ENCODE peak calls at places on chromosomes 13 and 19, in six cellular contexts. K is uterus; R is neuronal stem cell; W is cardiac muscle cell; J is CD4-positive, CD25-positive, alpha-beta regulatory T cell; Q is endodermal cell. U is an unnamed sample.

GRCh38 chr19:38661166-38661565 is 13.7 kb downstream of the ACTN4 start:
- DNase-seq in W (no peak), R (no peak), Q (no peak), K (no peak), J (no peak), U (no peak)

GRCh38 chr13:44578064-44578394 is 1.9 kb upstream of the TSC22D1 start:
- DNase-seq in R (no peak), K (no peak), J (no peak), Q (no peak), W (no peak), U (no peak)

GRCh38 chr13:36131931-36132297 is 732 bp upstream of the DCLK1 start:
- DNase-seq in K (peak; percentile 64), J (no peak), R (no peak), W (no peak), Q (no peak), U (peak; percentile 65)

GRCh38 chr13:112506046-112506445 is 81.9 kb downstream of the TUBGCP3 start:
- DNase-seq in Q (no peak), R (no peak), J (no peak), K (no peak), W (no peak), U (no peak)

GRCh38 chr19:18292460-18292809 is 11.0 kb upstream of the JUND start:
- DNase-seq in W (no peak), K (no peak), R (no peak), J (no peak), Q (peak; percentile 88), U (no peak)

GRCh38 chr13:30422056-30422914 is at the start of gene UBE2L5:
- DNase-seq in R (peak; percentile 66), K (peak; percentile 86), J (peak; percentile 65), Q (peak; percentile 95), W (peak; percentile 87), U (peak; percentile 84)

GRCh38 chr19:38073806-38074685 is 150.0 kb downstream of the DPF1 start:
- DNase-seq in R (peak; percentile 36), W (peak; percentile 41), J (no peak), K (no peak), Q (peak; percentile 91), U (no peak)

GRCh38 chr13:111398715-111399299 is 78.4 kb downstream of the TEX29 start:
- DNase-seq in W (no peak), R (no peak), K (no peak), Q (peak; percentile 7), J (no peak), U (no peak)

GRCh38 chr13:114303700-114304327 is 10.5 kb upstream of the CHAMP1 start:
- DNase-seq in W (no peak), R (no peak), Q (no peak), K (no peak), J (no peak), U (no peak)

GRCh38 chr13:33233547-33233946 is 52.0 kb downstream of the STARD13 start:
- DNase-seq in K (no peak), R (no peak), W (no peak), J (no peak), Q (no peak), U (peak; percentile 61)
- H3K4me1 ChIP-seq in K (no peaks in the 10 kb centered on the region), R (peaks cover 2% of the 10 kb centered on the region), W (peaks cover 41% of the 10 kb centered on the region), J (peaks cover 3% of the 10 kb centered on the region), Q (peaks cover 3% of the 10 kb centered on the region), U (peaks cover 68% of the 10 kb centered on the region)

GRCh38 chr19:56597696-56598095 is 2.6 kb downstream of the ZNF71 start:
- DNase-seq in R (no peak), K (no peak), J (no peak), W (no peak), Q (no peak), U (no peak)
- H3K4me1 ChIP-seq in R (no peaks in the 10 kb centered on the region), K (no peaks in the 10 kb centered on the region), J (no peaks in the 10 kb centered on the region), W (no peaks in the 10 kb centered on the region), Q (no peaks in the 10 kb centered on the region), U (peaks cover 9% of the 10 kb centered on the region)

GRCh38 chr19:16373079-16373478 is 48.5 kb downstream of the KLF2 start:
- DNase-seq in W (no peak), K (no peak), Q (no peak), R (no peak), J (no peak), U (no peak)

GRCh38 chr19:16369664-16370576 is 45.3 kb downstream of the KLF2 start:
- DNase-seq in J (peak; percentile 88), Q (no peak), R (no peak), W (no peak), K (no peak), U (no peak)

GRCh38 chr19:16372065-16372915 is 47.7 kb downstream of the KLF2 start:
- DNase-seq in W (no peak), Q (no peak), K (no peak), R (no peak), J (peak; percentile 53), U (no peak)

GRCh38 chr19:16370671-16371391 is 46.2 kb downstream of the KLF2 start:
- DNase-seq in J (peak; percentile 79), W (no peak), R (no peak), Q (no peak), K (no peak), U (no peak)

DNA sequence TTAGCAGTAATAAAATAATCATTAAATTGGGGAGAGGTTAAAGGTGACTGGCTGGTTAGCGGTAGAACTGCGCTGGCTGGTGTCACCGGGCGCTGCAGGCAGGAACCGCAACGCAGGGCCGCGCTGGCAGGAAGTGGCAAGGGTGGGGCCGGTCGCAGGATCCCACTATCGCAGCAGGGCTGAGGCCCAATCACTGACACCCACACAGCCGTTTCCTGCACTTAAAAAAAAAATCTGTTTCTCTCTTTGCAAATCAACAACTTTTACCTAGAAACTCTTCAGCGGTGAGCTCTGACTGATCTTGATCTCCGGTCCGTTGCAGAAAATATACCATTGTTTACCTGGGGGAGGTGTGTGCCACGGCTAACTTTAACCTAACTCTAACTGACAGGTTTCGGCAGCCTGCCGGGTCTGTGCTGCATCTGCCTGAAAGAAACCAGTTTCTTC is 46.9 kb downstream of the KLF2 start:
- DNase-seq in W (no peak), Q (no peak), K (no peak), J (peak; percentile 98), R (no peak), U (peak; percentile 69)
- H3K4me1 ChIP-seq in W (peaks cover 19% of the 10 kb centered on the region), Q (no peaks in the 10 kb centered on the region), K (peaks cover 15% of the 10 kb centered on the region), J (peaks cover 98% of the 10 kb centered on the region), R (no peaks in the 10 kb centered on the region), U (peaks cover 92% of the 10 kb centered on the region)

GRCh38 chr13:40982772-40983171 is 36.3 kb downstream of the ELF1 start:
- DNase-seq in R (no peak), K (no peak), W (peak; percentile 61), J (peak; percentile 92), Q (no peak), U (peak; percentile 76)

GRCh38 chr13:40984670-40985366 is 34.3 kb downstream of the ELF1 start:
- DNase-seq in J (peak; percentile 76), W (no peak), K (no peak), Q (no peak), R (no peak), U (no peak)

GRCh38 chr13:40985596-40986327 is 33.4 kb downstream of the ELF1 start:
- DNase-seq in Q (no peak), W (no peak), K (no peak), J (no peak), R (no peak), U (no peak)

GRCh38 chr13:40983269-40983668 is 35.8 kb downstream of the ELF1 start:
- DNase-seq in K (no peak), J (no peak), R (no peak), W (no peak), Q (no peak), U (no peak)

GRCh38 chr13:40983725-40984669 is 35.1 kb downstream of the ELF1 start:
- DNase-seq in R (no peak), K (no peak), W (no peak), Q (no peak), J (peak; percentile 32), U (no peak)
- H3K4me1 ChIP-seq in R (no peaks in the 10 kb centered on the region), K (no peaks in the 10 kb centered on the region), W (peaks cover 12% of the 10 kb centered on the region), Q (no peaks in the 10 kb centered on the region), J (peaks cover 62% of the 10 kb centered on the region), U (peaks cover 70% of the 10 kb centered on the region)

DNA sequence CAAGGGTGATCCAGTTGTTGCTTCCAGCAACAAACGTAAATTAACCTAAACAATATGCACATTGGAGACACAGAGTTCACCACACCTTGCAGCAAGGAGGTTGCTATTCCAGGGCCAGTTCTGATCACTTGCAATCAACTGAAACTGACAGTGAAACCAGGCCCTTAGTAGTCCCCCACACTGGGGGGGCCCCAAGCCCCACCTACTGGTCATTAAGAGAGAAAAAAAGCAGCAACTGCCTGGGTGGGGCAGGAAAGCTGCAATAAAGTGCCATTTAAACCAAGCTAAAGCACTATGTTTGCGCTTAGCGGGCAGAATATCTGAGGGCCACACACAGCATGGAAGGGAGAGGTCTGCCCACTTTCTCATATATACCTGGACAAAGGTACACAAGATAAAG is 51.5 kb downstream of the ATP7B start:
- DNase-seq in K (no peak), J (peak; percentile 65), W (no peak), Q (no peak), R (no peak), U (no peak)
- H3K4me1 ChIP-seq in K (no peaks in the 10 kb centered on the region), J (peaks cover 6% of the 10 kb centered on the region), W (no peaks in the 10 kb centered on the region), Q (peaks cover 5% of the 10 kb centered on the region), R (no peaks in the 10 kb centered on the region), U (no peaks in the 10 kb centered on the region)